ENCODE peak calls at places on chromosomes 6 and 20, in ten cellular contexts. One of them, this sample, is unnamed.

GRCh38 chr6:31663961-31664789 is 622 bp downstream of the GPANK1 start:
- ATAC-seq in stimulated activated effector memory CD8-positive, alpha-beta T cell treated with anti-CD3 and anti-CD28 coated beads, Interleukin-12 subunit alpha, Interleukin-12 subunit beta, amount 100 ng/mL, for 72 hours: no peak
- ATAC-seq in activated CD8-positive, alpha-beta memory T cell treated with anti-CD3 and anti-CD28 coated beads, Interleukin-2, amount 10 ng/mL, durations not matched to agents 7 days and 5 days: no peak
- ATAC-seq in upper lobe of left lung: no peak
- ATAC-seq in CD4-positive, alpha-beta T cell: no peak
- ATAC-seq in Panc1: no peak
- ATAC-seq in PC-3: peak
- ATAC-seq in activated naive CD8-positive, alpha-beta T cell treated with anti-CD3 and anti-CD28 coated beads, Interleukin-2, amount 10 ng/mL, durations not matched to agents 7 days and 5 days: no peak
- ATAC-seq in left cardiac atrium: no peak
- ATAC-seq in T-helper 17 cell: no peak
- ATAC-seq in this sample: no peak

GRCh38 chr20:10863337-10864060 is 189.7 kb upstream of the JAG1 start:
- ATAC-seq in left cardiac atrium: peak
- ATAC-seq in CD4-positive, alpha-beta T cell: no peak
- ATAC-seq in activated CD8-positive, alpha-beta memory T cell treated with anti-CD3 and anti-CD28 coated beads, Interleukin-2, amount 10 ng/mL, durations not matched to agents 7 days and 5 days: no peak
- ATAC-seq in Panc1: no peak
- ATAC-seq in upper lobe of left lung: peak
- ATAC-seq in activated naive CD8-positive, alpha-beta T cell treated with anti-CD3 and anti-CD28 coated beads, Interleukin-2, amount 10 ng/mL, durations not matched to agents 7 days and 5 days: no peak
- ATAC-seq in PC-3: peak
- ATAC-seq in T-helper 17 cell: no peak
- ATAC-seq in stimulated activated effector memory CD8-positive, alpha-beta T cell treated with anti-CD3 and anti-CD28 coated beads, Interleukin-12 subunit alpha, Interleukin-12 subunit beta, amount 100 ng/mL, for 72 hours: no peak
- ATAC-seq in this sample: no peak

GRCh38 chr6:148462203-148462602 is 119.6 kb downstream of the SASH1 start:
- ATAC-seq in upper lobe of left lung: no peak
- ATAC-seq in left cardiac atrium: no peak
- ATAC-seq in activated naive CD8-positive, alpha-beta T cell treated with anti-CD3 and anti-CD28 coated beads, Interleukin-2, amount 10 ng/mL, durations not matched to agents 7 days and 5 days: no peak
- ATAC-seq in PC-3: no peak
- ATAC-seq in CD4-positive, alpha-beta T cell: no peak
- ATAC-seq in stimulated activated effector memory CD8-positive, alpha-beta T cell treated with anti-CD3 and anti-CD28 coated beads, Interleukin-12 subunit alpha, Interleukin-12 subunit beta, amount 100 ng/mL, for 72 hours: no peak
- ATAC-seq in T-helper 17 cell: no peak
- ATAC-seq in Panc1: no peak
- ATAC-seq in activated CD8-positive, alpha-beta memory T cell treated with anti-CD3 and anti-CD28 coated beads, Interleukin-2, amount 10 ng/mL, durations not matched to agents 7 days and 5 days: no peak
- ATAC-seq in this sample: no peak

GRCh38 chr6:82570083-82570482 is 206.5 kb downstream of the TPBG start:
- ATAC-seq in activated naive CD8-positive, alpha-beta T cell treated with anti-CD3 and anti-CD28 coated beads, Interleukin-2, amount 10 ng/mL, durations not matched to agents 7 days and 5 days: no peak
- ATAC-seq in Panc1: no peak
- ATAC-seq in CD4-positive, alpha-beta T cell: no peak
- ATAC-seq in T-helper 17 cell: no peak
- ATAC-seq in activated CD8-positive, alpha-beta memory T cell treated with anti-CD3 and anti-CD28 coated beads, Interleukin-2, amount 10 ng/mL, durations not matched to agents 7 days and 5 days: no peak
- ATAC-seq in PC-3: no peak
- ATAC-seq in stimulated activated effector memory CD8-positive, alpha-beta T cell treated with anti-CD3 and anti-CD28 coated beads, Interleukin-12 subunit alpha, Interleukin-12 subunit beta, amount 100 ng/mL, for 72 hours: no peak
- ATAC-seq in left cardiac atrium: no peak
- ATAC-seq in upper lobe of left lung: no peak
- ATAC-seq in this sample: no peak

GRCh38 chr20:59175861-59176260 is 12.2 kb downstream of the ZNF831 start:
- ATAC-seq in CD4-positive, alpha-beta T cell: no peak
- ATAC-seq in stimulated activated effector memory CD8-positive, alpha-beta T cell treated with anti-CD3 and anti-CD28 coated beads, Interleukin-12 subunit alpha, Interleukin-12 subunit beta, amount 100 ng/mL, for 72 hours: no peak
- ATAC-seq in left cardiac atrium: no peak
- ATAC-seq in activated CD8-positive, alpha-beta memory T cell treated with anti-CD3 and anti-CD28 coated beads, Interleukin-2, amount 10 ng/mL, durations not matched to agents 7 days and 5 days: no peak
- ATAC-seq in PC-3: no peak
- ATAC-seq in activated naive CD8-positive, alpha-beta T cell treated with anti-CD3 and anti-CD28 coated beads, Interleukin-2, amount 10 ng/mL, durations not matched to agents 7 days and 5 days: no peak
- ATAC-seq in Panc1: no peak
- ATAC-seq in upper lobe of left lung: no peak
- ATAC-seq in T-helper 17 cell: no peak
- ATAC-seq in this sample: no peak

GRCh38 chr20:19885576-19885956 is 127.5 kb downstream of the RIN2 start:
- ATAC-seq in stimulated activated effector memory CD8-positive, alpha-beta T cell treated with anti-CD3 and anti-CD28 coated beads, Interleukin-12 subunit alpha, Interleukin-12 subunit beta, amount 100 ng/mL, for 72 hours: no peak
- ATAC-seq in activated CD8-positive, alpha-beta memory T cell treated with anti-CD3 and anti-CD28 coated beads, Interleukin-2, amount 10 ng/mL, durations not matched to agents 7 days and 5 days: no peak
- ATAC-seq in PC-3: no peak
- ATAC-seq in Panc1: peak
- ATAC-seq in upper lobe of left lung: no peak
- ATAC-seq in T-helper 17 cell: no peak
- ATAC-seq in CD4-positive, alpha-beta T cell: no peak
- ATAC-seq in left cardiac atrium: no peak
- ATAC-seq in activated naive CD8-positive, alpha-beta T cell treated with anti-CD3 and anti-CD28 coated beads, Interleukin-2, amount 10 ng/mL, durations not matched to agents 7 days and 5 days: no peak
- ATAC-seq in this sample: no peak

GRCh38 chr20:38034961-38035360 is 1.4 kb downstream of the RPRD1B start:
- ATAC-seq in activated CD8-positive, alpha-beta memory T cell treated with anti-CD3 and anti-CD28 coated beads, Interleukin-2, amount 10 ng/mL, durations not matched to agents 7 days and 5 days: no peak
- ATAC-seq in PC-3: no peak
- ATAC-seq in T-helper 17 cell: no peak
- ATAC-seq in stimulated activated effector memory CD8-positive, alpha-beta T cell treated with anti-CD3 and anti-CD28 coated beads, Interleukin-12 subunit alpha, Interleukin-12 subunit beta, amount 100 ng/mL, for 72 hours: no peak
- ATAC-seq in activated naive CD8-positive, alpha-beta T cell treated with anti-CD3 and anti-CD28 coated beads, Interleukin-2, amount 10 ng/mL, durations not matched to agents 7 days and 5 days: no peak
- ATAC-seq in CD4-positive, alpha-beta T cell: no peak
- ATAC-seq in upper lobe of left lung: no peak
- ATAC-seq in Panc1: no peak
- ATAC-seq in left cardiac atrium: no peak
- ATAC-seq in this sample: no peak

GRCh38 chr20:56429496-56429895 is 17.4 kb downstream of the CASS4 start:
- ATAC-seq in CD4-positive, alpha-beta T cell: peak
- ATAC-seq in stimulated activated effector memory CD8-positive, alpha-beta T cell treated with anti-CD3 and anti-CD28 coated beads, Interleukin-12 subunit alpha, Interleukin-12 subunit beta, amount 100 ng/mL, for 72 hours: peak
- ATAC-seq in Panc1: no peak
- ATAC-seq in PC-3: no peak
- ATAC-seq in activated CD8-positive, alpha-beta memory T cell treated with anti-CD3 and anti-CD28 coated beads, Interleukin-2, amount 10 ng/mL, durations not matched to agents 7 days and 5 days: peak
- ATAC-seq in upper lobe of left lung: peak
- ATAC-seq in left cardiac atrium: no peak
- ATAC-seq in activated naive CD8-positive, alpha-beta T cell treated with anti-CD3 and anti-CD28 coated beads, Interleukin-2, amount 10 ng/mL, durations not matched to agents 7 days and 5 days: peak
- ATAC-seq in T-helper 17 cell: peak
- ATAC-seq in this sample: no peak

GRCh38 chr6:159168536-159169192 is 536 bp upstream of the FNDC1 start:
- ATAC-seq in stimulated activated effector memory CD8-positive, alpha-beta T cell treated with anti-CD3 and anti-CD28 coated beads, Interleukin-12 subunit alpha, Interleukin-12 subunit beta, amount 100 ng/mL, for 72 hours: peak
- ATAC-seq in activated naive CD8-positive, alpha-beta T cell treated with anti-CD3 and anti-CD28 coated beads, Interleukin-2, amount 10 ng/mL, durations not matched to agents 7 days and 5 days: no peak
- ATAC-seq in T-helper 17 cell: peak
- ATAC-seq in left cardiac atrium: peak
- ATAC-seq in Panc1: peak
- ATAC-seq in CD4-positive, alpha-beta T cell: peak
- ATAC-seq in PC-3: no peak
- ATAC-seq in activated CD8-positive, alpha-beta memory T cell treated with anti-CD3 and anti-CD28 coated beads, Interleukin-2, amount 10 ng/mL, durations not matched to agents 7 days and 5 days: peak
- ATAC-seq in upper lobe of left lung: peak
- ATAC-seq in this sample: peak